ENCODE peak calls at places on chromosome 9, in eight cellular contexts. One of them, this sample, is unnamed.

GRCh38 chr9:87354176-87354575 is 143.5 kb upstream of the DAPK1 start:
- DNase-seq in pancreas: no peak
- DNase-seq in PC-3: no peak
- DNase-seq in CD8-positive, alpha-beta memory T cell: no peak
- DNase-seq in CD4-positive, CD25-positive, alpha-beta regulatory T cell: no peak
- DNase-seq in heart left ventricle: no peak
- DNase-seq in OCI-LY7: no peak
- DNase-seq in skeletal muscle cell: no peak
- DNase-seq in this sample: no peak

GRCh38 chr9:106857811-106858470 is 5.0 kb upstream of the ZNF462 start:
- DNase-seq in skeletal muscle cell: no peak
- DNase-seq in pancreas: no peak
- DNase-seq in PC-3: peak
- DNase-seq in CD4-positive, CD25-positive, alpha-beta regulatory T cell: no peak
- DNase-seq in CD8-positive, alpha-beta memory T cell: no peak
- DNase-seq in heart left ventricle: no peak
- DNase-seq in OCI-LY7: no peak
- DNase-seq in this sample: no peak

GRCh38 chr9:14198544-14199510 is 115.1 kb downstream of the NFIB start:
- DNase-seq in CD8-positive, alpha-beta memory T cell: no peak
- DNase-seq in heart left ventricle: peak
- DNase-seq in PC-3: no peak
- DNase-seq in skeletal muscle cell: no peak
- DNase-seq in OCI-LY7: no peak
- DNase-seq in CD4-positive, CD25-positive, alpha-beta regulatory T cell: no peak
- DNase-seq in pancreas: peak
- DNase-seq in this sample: no peak

GRCh38 chr9:34510506-34511159 is 12.2 kb downstream of the ENHO start:
- DNase-seq in CD4-positive, CD25-positive, alpha-beta regulatory T cell: no peak
- DNase-seq in OCI-LY7: no peak
- DNase-seq in PC-3: no peak
- DNase-seq in heart left ventricle: no peak
- DNase-seq in CD8-positive, alpha-beta memory T cell: no peak
- DNase-seq in pancreas: no peak
- DNase-seq in skeletal muscle cell: no peak
- DNase-seq in this sample: no peak

GRCh38 chr9:136572003-136572595 is 26.3 kb upstream of the NOTCH1 start:
- DNase-seq in OCI-LY7: no peak
- DNase-seq in CD4-positive, CD25-positive, alpha-beta regulatory T cell: no peak
- DNase-seq in PC-3: peak
- DNase-seq in CD8-positive, alpha-beta memory T cell: no peak
- DNase-seq in heart left ventricle: peak
- DNase-seq in pancreas: peak
- DNase-seq in skeletal muscle cell: peak
- DNase-seq in this sample: no peak

GRCh38 chr9:34171753-34172535 is 6.9 kb upstream of the UBAP1 start:
- DNase-seq in pancreas: no peak
- DNase-seq in OCI-LY7: peak
- DNase-seq in CD4-positive, CD25-positive, alpha-beta regulatory T cell: peak
- DNase-seq in skeletal muscle cell: no peak
- DNase-seq in CD8-positive, alpha-beta memory T cell: no peak
- DNase-seq in heart left ventricle: peak
- DNase-seq in PC-3: no peak
- DNase-seq in this sample: peak

GRCh38 chr9:130423272-130423671 is 21.5 kb upstream of the ASS1 start:
- DNase-seq in pancreas: no peak
- DNase-seq in skeletal muscle cell: no peak
- DNase-seq in heart left ventricle: peak
- DNase-seq in CD4-positive, CD25-positive, alpha-beta regulatory T cell: no peak
- DNase-seq in PC-3: no peak
- DNase-seq in CD8-positive, alpha-beta memory T cell: no peak
- DNase-seq in OCI-LY7: no peak
- DNase-seq in this sample: no peak

GRCh38 chr9:134230092-134230941 is 66.0 kb upstream of the RNU6ATAC start:
- DNase-seq in CD4-positive, CD25-positive, alpha-beta regulatory T cell: no peak
- DNase-seq in skeletal muscle cell: no peak
- DNase-seq in PC-3: no peak
- DNase-seq in CD8-positive, alpha-beta memory T cell: no peak
- DNase-seq in heart left ventricle: no peak
- DNase-seq in pancreas: no peak
- DNase-seq in OCI-LY7: no peak
- DNase-seq in this sample: no peak

GRCh38 chr9:79489241-79490000 is 82.3 kb upstream of the TLE4 start:
- DNase-seq in heart left ventricle: peak
- DNase-seq in OCI-LY7: no peak
- DNase-seq in PC-3: peak
- DNase-seq in skeletal muscle cell: peak
- DNase-seq in CD8-positive, alpha-beta memory T cell: no peak
- DNase-seq in CD4-positive, CD25-positive, alpha-beta regulatory T cell: no peak
- DNase-seq in pancreas: peak
- DNase-seq in this sample: no peak

GRCh38 chr9:111597852-111598729 is 1.4 kb downstream of the PTGR1 start:
- DNase-seq in OCI-LY7: peak
- DNase-seq in skeletal muscle cell: peak
- DNase-seq in PC-3: peak
- DNase-seq in CD4-positive, CD25-positive, alpha-beta regulatory T cell: peak
- DNase-seq in heart left ventricle: peak
- DNase-seq in pancreas: peak
- DNase-seq in CD8-positive, alpha-beta memory T cell: peak
- DNase-seq in this sample: peak

GRCh38 chr9:128362774-128363173 is 8.4 kb upstream of the URM1 start:
- DNase-seq in OCI-LY7: no peak
- DNase-seq in PC-3: no peak
- DNase-seq in CD8-positive, alpha-beta memory T cell: no peak
- DNase-seq in CD4-positive, CD25-positive, alpha-beta regulatory T cell: no peak
- DNase-seq in skeletal muscle cell: no peak
- DNase-seq in pancreas: no peak
- DNase-seq in heart left ventricle: no peak
- DNase-seq in this sample: no peak

GRCh38 chr9:69535911-69536310 is 136.3 kb downstream of the APBA1 start:
- DNase-seq in skeletal muscle cell: peak
- DNase-seq in OCI-LY7: no peak
- DNase-seq in CD8-positive, alpha-beta memory T cell: no peak
- DNase-seq in CD4-positive, CD25-positive, alpha-beta regulatory T cell: no peak
- DNase-seq in PC-3: no peak
- DNase-seq in heart left ventricle: no peak
- DNase-seq in pancreas: no peak
- DNase-seq in this sample: no peak

GRCh38 chr9:112020680-112021596 is 124.3 kb downstream of the UGCG start:
- DNase-seq in OCI-LY7: no peak
- DNase-seq in skeletal muscle cell: no peak
- DNase-seq in pancreas: no peak
- DNase-seq in CD8-positive, alpha-beta memory T cell: no peak
- DNase-seq in heart left ventricle: no peak
- DNase-seq in CD4-positive, CD25-positive, alpha-beta regulatory T cell: no peak
- DNase-seq in PC-3: peak
- DNase-seq in this sample: no peak

GRCh38 chr9:27679338-27679737 is 106.1 kb upstream of the C9orf72 start:
- DNase-seq in CD4-positive, CD25-positive, alpha-beta regulatory T cell: no peak
- DNase-seq in skeletal muscle cell: no peak
- DNase-seq in PC-3: no peak
- DNase-seq in pancreas: no peak
- DNase-seq in heart left ventricle: no peak
- DNase-seq in OCI-LY7: no peak
- DNase-seq in CD8-positive, alpha-beta memory T cell: no peak
- DNase-seq in this sample: no peak

GRCh38 chr9:117414906-117415583 is at the start of gene ASTN2:
- DNase-seq in PC-3: no peak
- DNase-seq in skeletal muscle cell: no peak
- DNase-seq in OCI-LY7: no peak
- DNase-seq in CD4-positive, CD25-positive, alpha-beta regulatory T cell: no peak
- DNase-seq in pancreas: peak
- DNase-seq in CD8-positive, alpha-beta memory T cell: no peak
- DNase-seq in heart left ventricle: peak
- DNase-seq in this sample: no peak

GRCh38 chr9:34675048-34675714 is 12.7 kb upstream of the CCL27 start:
- DNase-seq in PC-3: peak
- DNase-seq in skeletal muscle cell: no peak
- DNase-seq in pancreas: peak
- DNase-seq in CD8-positive, alpha-beta memory T cell: peak
- DNase-seq in OCI-LY7: peak
- DNase-seq in heart left ventricle: no peak
- DNase-seq in CD4-positive, CD25-positive, alpha-beta regulatory T cell: peak
- DNase-seq in this sample: peak

GRCh38 chr9:38619556-38620447 is 594 bp downstream of the ANKRD18A start:
- DNase-seq in heart left ventricle: peak
- DNase-seq in pancreas: peak
- DNase-seq in CD4-positive, CD25-positive, alpha-beta regulatory T cell: peak
- DNase-seq in PC-3: peak
- DNase-seq in CD8-positive, alpha-beta memory T cell: no peak
- DNase-seq in OCI-LY7: no peak
- DNase-seq in skeletal muscle cell: no peak
- DNase-seq in this sample: no peak

GRCh38 chr9:15147471-15147870 is 159.5 kb downstream of the TTC39B start:
- DNase-seq in heart left ventricle: no peak
- DNase-seq in skeletal muscle cell: no peak
- DNase-seq in OCI-LY7: no peak
- DNase-seq in PC-3: no peak
- DNase-seq in CD4-positive, CD25-positive, alpha-beta regulatory T cell: no peak
- DNase-seq in pancreas: no peak
- DNase-seq in CD8-positive, alpha-beta memory T cell: no peak
- DNase-seq in this sample: no peak

DNA sequence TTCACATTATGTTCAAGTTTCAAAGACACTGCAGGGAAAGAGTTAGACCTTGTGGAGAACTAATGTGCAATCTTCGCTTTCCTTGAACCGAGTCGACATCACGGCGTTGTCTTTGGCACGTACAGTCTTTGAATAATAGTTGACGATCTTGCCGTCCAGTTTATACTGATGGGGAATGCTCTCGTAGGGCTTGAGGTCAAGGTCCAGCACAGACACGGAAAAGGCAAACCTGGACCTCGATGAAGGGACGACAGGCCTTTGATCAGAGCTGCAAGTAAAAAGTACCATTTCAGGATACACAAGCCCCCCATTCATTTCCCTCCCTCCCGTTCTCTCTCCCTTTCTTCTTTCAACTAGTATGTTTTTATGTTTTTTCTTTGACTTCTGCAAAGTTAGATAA is 54.1 kb downstream of the IPPK start:
- DNase-seq in pancreas: no peak
- DNase-seq in OCI-LY7: no peak
- DNase-seq in heart left ventricle: no peak
- DNase-seq in CD4-positive, CD25-positive, alpha-beta regulatory T cell: no peak
- DNase-seq in skeletal muscle cell: no peak
- DNase-seq in PC-3: no peak
- DNase-seq in CD8-positive, alpha-beta memory T cell: no peak
- DNase-seq in this sample: no peak
- H3K4me3 ChIP-seq in pancreas: no peak
- H3K4me3 ChIP-seq in OCI-LY7: no peak
- H3K4me3 ChIP-seq in heart left ventricle: no peak
- H3K4me3 ChIP-seq in CD4-positive, CD25-positive, alpha-beta regulatory T cell: no peak
- H3K4me3 ChIP-seq in skeletal muscle cell: no peak
- H3K4me3 ChIP-seq in PC-3: no peak
- H3K4me3 ChIP-seq in CD8-positive, alpha-beta memory T cell: no peak
- H3K4me3 ChIP-seq in this sample: no peak

GRCh38 chr9:109817846-109818472 is 38.0 kb downstream of the PALM2AKAP2 start:
- DNase-seq in PC-3: peak
- DNase-seq in OCI-LY7: peak
- DNase-seq in CD8-positive, alpha-beta memory T cell: no peak
- DNase-seq in heart left ventricle: peak
- DNase-seq in CD4-positive, CD25-positive, alpha-beta regulatory T cell: peak
- DNase-seq in pancreas: peak
- DNase-seq in skeletal muscle cell: peak
- DNase-seq in this sample: peak
- H3K4me3 ChIP-seq in PC-3: no peak
- H3K4me3 ChIP-seq in OCI-LY7: no peak
- H3K4me3 ChIP-seq in CD8-positive, alpha-beta memory T cell: no peak
- H3K4me3 ChIP-seq in heart left ventricle: no peak
- H3K4me3 ChIP-seq in CD4-positive, CD25-positive, alpha-beta regulatory T cell: no peak
- H3K4me3 ChIP-seq in pancreas: no peak
- H3K4me3 ChIP-seq in skeletal muscle cell: no peak
- H3K4me3 ChIP-seq in this sample: no peak

GRCh38 chr9:100063185-100063584 is 35.6 kb downstream of the ERP44 start:
- DNase-seq in skeletal muscle cell: no peak
- DNase-seq in pancreas: no peak
- DNase-seq in OCI-LY7: no peak
- DNase-seq in heart left ventricle: no peak
- DNase-seq in CD8-positive, alpha-beta memory T cell: no peak
- DNase-seq in CD4-positive, CD25-positive, alpha-beta regulatory T cell: no peak
- DNase-seq in PC-3: no peak
- DNase-seq in this sample: no peak

GRCh38 chr9:100057624-100058023 is 41.2 kb downstream of the ERP44 start:
- DNase-seq in OCI-LY7: no peak
- DNase-seq in CD8-positive, alpha-beta memory T cell: no peak
- DNase-seq in skeletal muscle cell: no peak
- DNase-seq in pancreas: no peak
- DNase-seq in heart left ventricle: no peak
- DNase-seq in PC-3: no peak
- DNase-seq in CD4-positive, CD25-positive, alpha-beta regulatory T cell: no peak
- DNase-seq in this sample: no peak

DNA sequence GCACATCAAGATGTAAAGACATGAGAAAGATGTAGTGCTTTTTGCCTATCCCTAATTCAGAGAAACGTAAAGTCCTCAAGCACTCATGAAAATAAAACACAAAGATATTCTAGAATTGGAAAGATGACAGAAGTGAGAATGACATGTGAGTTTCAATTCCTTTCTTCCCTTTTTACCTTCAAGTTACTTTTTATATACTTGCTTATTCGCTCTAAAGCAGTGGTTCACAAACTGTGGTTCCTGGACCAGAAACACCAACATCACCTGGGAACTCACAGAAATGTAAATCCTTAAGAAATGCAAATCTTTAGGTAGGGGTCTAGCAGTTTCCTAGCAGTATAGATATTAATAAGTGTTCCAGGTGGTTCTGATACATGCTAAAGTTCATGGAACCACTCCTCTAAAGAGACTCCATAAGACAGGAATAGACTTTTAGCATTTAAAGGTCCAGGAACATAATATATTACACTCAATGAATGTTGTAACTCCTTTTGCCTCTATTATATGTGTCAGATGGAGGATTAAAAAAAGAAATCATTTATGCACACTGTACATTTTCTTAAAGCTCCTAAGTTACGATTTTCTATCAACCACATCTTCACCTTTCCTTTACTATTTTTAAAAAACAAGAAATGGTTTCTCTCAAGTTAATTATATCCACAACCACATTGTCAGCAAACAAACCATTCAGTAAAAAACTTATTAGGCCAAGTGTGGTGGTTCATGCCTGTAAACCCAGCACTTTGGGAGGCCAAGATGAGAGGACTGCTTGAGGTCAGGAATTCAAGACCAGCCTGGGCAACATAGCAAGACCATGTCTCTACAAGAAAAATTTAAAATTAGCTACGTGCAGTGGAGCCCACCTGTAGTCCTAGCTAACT is 39.9 kb downstream of the ERP44 start:
- DNase-seq in pancreas: no peak
- DNase-seq in PC-3: no peak
- DNase-seq in CD4-positive, CD25-positive, alpha-beta regulatory T cell: no peak
- DNase-seq in OCI-LY7: peak
- DNase-seq in skeletal muscle cell: no peak
- DNase-seq in CD8-positive, alpha-beta memory T cell: no peak
- DNase-seq in heart left ventricle: no peak
- DNase-seq in this sample: no peak
- H3K4me3 ChIP-seq in pancreas: no peak
- H3K4me3 ChIP-seq in PC-3: no peak
- H3K4me3 ChIP-seq in CD4-positive, CD25-positive, alpha-beta regulatory T cell: no peak
- H3K4me3 ChIP-seq in OCI-LY7: peak
- H3K4me3 ChIP-seq in skeletal muscle cell: no peak
- H3K4me3 ChIP-seq in CD8-positive, alpha-beta memory T cell: no peak
- H3K4me3 ChIP-seq in heart left ventricle: no peak
- H3K4me3 ChIP-seq in this sample: no peak

GRCh38 chr9:114396558-114397218 is 8.9 kb upstream of the AKNA start:
- DNase-seq in pancreas: peak
- DNase-seq in skeletal muscle cell: peak
- DNase-seq in CD8-positive, alpha-beta memory T cell: no peak
- DNase-seq in heart left ventricle: no peak
- DNase-seq in OCI-LY7: peak
- DNase-seq in PC-3: no peak
- DNase-seq in CD4-positive, CD25-positive, alpha-beta regulatory T cell: no peak
- DNase-seq in this sample: no peak
- H3K4me3 ChIP-seq in pancreas: no peak
- H3K4me3 ChIP-seq in skeletal muscle cell: peak
- H3K4me3 ChIP-seq in CD8-positive, alpha-beta memory T cell: no peak
- H3K4me3 ChIP-seq in heart left ventricle: no peak
- H3K4me3 ChIP-seq in OCI-LY7: peak
- H3K4me3 ChIP-seq in PC-3: peak
- H3K4me3 ChIP-seq in CD4-positive, CD25-positive, alpha-beta regulatory T cell: peak
- H3K4me3 ChIP-seq in this sample: no peak

This sample was measured in Jurkat, Clone E6-1.